ENCODE peak calls at places on chromosomes 4 and X, in four cellular contexts. V, Q, J and T are unnamed samples.

GRCh38 chr4:154602404-154603020 is 9.9 kb downstream of the FGG start:
- DNase-seq in V (peak; percentile 11), Q (no peak), J (no peak), T (no peak)

GRCh38 chr4:91147067-91147466 is 1019.9 kb downstream of the CCSER1 start:
- DNase-seq in Q (no peak), V (no peak), J (no peak), T (no peak)

GRCh38 chr4:152189451-152190179 is 346.3 kb downstream of the FBXW7 start:
- DNase-seq in J (no peak), V (no peak), Q (no peak), T (no peak)

GRCh38 chr4:8198906-8199593 is at the start of gene SH3TC1:
- DNase-seq in Q (peak; percentile 66), J (no peak), V (peak; percentile 85), T (no peak)

GRCh38 chrX:129600981-129601424 is 53.8 kb downstream of the APLN start:
- DNase-seq in J (no peak), Q (no peak), V (no peak), T (no peak)

GRCh38 chr4:100880012-100880411 is 362.2 kb upstream of the EMCN start:
- DNase-seq in V (no peak), J (no peak), Q (no peak), T (no peak)

GRCh38 chr4:106194801-106195200 is 121.2 kb downstream of the TBCK start:
- DNase-seq in J (no peak), V (peak; percentile 18), Q (no peak), T (no peak)

GRCh38 chr4:88008133-88008621 is 742 bp downstream of the PKD2 start:
- DNase-seq in J (no peak), V (peak; percentile 58), Q (peak; percentile 35), T (no peak)

GRCh38 chr4:4818440-4819212 is 40.8 kb upstream of the MSX1 start:
- DNase-seq in Q (no peak), J (no peak), V (no peak), T (no peak)

GRCh38 chr4:105859233-105859632 is 36.0 kb upstream of the NPNT start:
- DNase-seq in Q (no peak), J (no peak), V (peak; percentile 85), T (no peak)

GRCh38 chr4:127498366-127498765 is 134.4 kb upstream of the INTU start:
- DNase-seq in J (no peak), Q (no peak), V (no peak), T (no peak)

GRCh38 chrX:83916525-83916924 is 55.6 kb downstream of the CYLC1 start:
- DNase-seq in J (no peak), V (peak; percentile 8), Q (no peak), T (no peak)

GRCh38 chr4:121307441-121308327 is 73.1 kb downstream of the QRFPR start:
- DNase-seq in Q (no peak), J (no peak), V (peak; percentile 72), T (no peak)

GRCh38 chr4:627347-627746 is 2.0 kb downstream of the PDE6B start:
- DNase-seq in J (no peak), V (no peak), Q (no peak), T (no peak)

GRCh38 chrX:115490814-115491213 is 70.2 kb upstream of the PLS3 start:
- DNase-seq in J (no peak), Q (no peak), V (no peak), T (no peak)

GRCh38 chrX:115030635-115031034 is 13.2 kb upstream of the IL13RA2 start:
- DNase-seq in Q (no peak), V (no peak), J (no peak), T (no peak)

GRCh38 chr4:138870739-138871633 is 144.6 kb upstream of the NOCT start:
- DNase-seq in V (peak; percentile 80), Q (peak; percentile 38), J (peak; percentile 2), T (peak; percentile 20)

GRCh38 chrX:32530802-32531403 is 680.4 kb downstream of the DMD start:
- DNase-seq in V (peak; percentile 70), J (no peak), Q (no peak), T (no peak)

GRCh38 chrX:65745992-65746391 is 78.5 kb downstream of the MSN start:
- DNase-seq in Q (no peak), V (no peak), J (no peak), T (no peak)

GRCh38 chr4:73815145-73815544 is 21.3 kb upstream of the CXCL6 start:
- DNase-seq in J (no peak), V (peak; percentile 62), Q (no peak), T (no peak)

GRCh38 chr4:16377887-16378286 is 151.6 kb upstream of the TAPT1 start:
- DNase-seq in J (no peak), Q (no peak), V (no peak), T (no peak)

GRCh38 chr4:26568446-26568994 is 15.4 kb upstream of the TBC1D19 start:
- DNase-seq in Q (no peak), V (peak; percentile 94), J (no peak), T (no peak)

GRCh38 chr4:56976878-56977320 is 507 bp downstream of the NOA1 start:
- DNase-seq in J (no peak), V (no peak), Q (peak; percentile 57), T (peak; percentile 27)

GRCh38 chr4:154049457-154050181 is 260.7 kb upstream of the SFRP2 start:
- DNase-seq in J (no peak), V (peak; percentile 80), Q (no peak), T (no peak)

GRCh38 chr4:11165052-11165451 is 263.6 kb downstream of the HS3ST1 start:
- DNase-seq in J (no peak), V (no peak), Q (no peak), T (no peak)

GRCh38 chrX:153969125-153969903 is 2.3 kb downstream of the HCFC1 start:
- DNase-seq in J (no peak), V (no peak), Q (no peak), T (no peak)

GRCh38 chrX:112945796-112946195 is 105.2 kb upstream of the AMOT start:
- DNase-seq in V (no peak), J (no peak), Q (no peak), T (no peak)

GRCh38 chr4:107832275-107832807 is 7.6 kb downstream of the SGMS2 start:
- DNase-seq in Q (no peak), V (no peak), J (no peak), T (no peak)

GRCh38 chr4:56788081-56788480 is 33.4 kb downstream of the SPINK2 start:
- DNase-seq in J (no peak), V (no peak), Q (no peak), T (no peak)

GRCh38 chr4:1419708-1420107 is 13.5 kb upstream of the NKX1-1 start:
- DNase-seq in J (no peak), V (no peak), Q (no peak), T (no peak)

GRCh38 chr4:88291003-88291402 is 6.6 kb upstream of the PPM1K start:
- DNase-seq in Q (no peak), V (peak; percentile 43), J (no peak), T (no peak)

GRCh38 chrX:40845331-40845911 is 110.1 kb upstream of the MED14 start:
- DNase-seq in Q (no peak), J (peak; percentile 5), V (peak; percentile 92), T (no peak)